ENCODE peak calls at places on chromosomes 7 and 10, in ten cellular contexts. A is A549; L is Panc1; D is memory B cell; U is activated CD4-positive, alpha-beta T cell treated with anti-CD3 and anti-CD28 coated beads for 36 hours; S is gastroesophageal sphincter; B is stimulated activated effector memory CD8-positive, alpha-beta T cell treated with anti-CD3 and anti-CD28 coated beads, Interleukin-12 subunit alpha, Interleukin-12 subunit beta, amount 100 ng/mL, for 72 hours; M is activated CD8-positive, alpha-beta memory T cell treated with anti-CD3 and anti-CD28 coated beads, Interleukin-2, amount 10 ng/mL, durations not matched to agents 7 days and 5 days; O is activated naive CD8-positive, alpha-beta T cell treated with anti-CD3 and anti-CD28 coated beads, Interleukin-2, amount 50 U/mL, for 24 hours; P is naive thymus-derived CD8-positive, alpha-beta T cell. N is an unnamed sample.

GRCh38 chr7:90270431-90271178 is 25.6 kb downstream of the CFAP69 start:
- ATAC-seq in A (no peak), S (no peak), B (no peak), M (no peak), L (no peak), D (no peak), O (no peak), P (no peak), U (no peak), N (no peak)

GRCh38 chr7:44329081-44329480 is 3.7 kb upstream of the CAMK2B start:
- ATAC-seq in B (no peak), A (no peak), O (no peak), U (no peak), S (no peak), D (no peak), M (no peak), L (no peak), P (no peak), N (no peak)

GRCh38 chr7:131026297-131027003 is 292.4 kb upstream of the KLF14 start:
- ATAC-seq in S (peak; percentile 47), P (no peak), D (peak; percentile 72), M (no peak), L (no peak), U (peak; percentile 48), O (peak; percentile 38), B (peak; percentile 46), A (no peak), N (peak; percentile 57)

GRCh38 chr10:5628366-5628765 is 38.0 kb downstream of the ASB13 start:
- ATAC-seq in D (no peak), M (no peak), P (no peak), B (no peak), S (peak; percentile 48), O (no peak), L (peak; percentile 47), U (no peak), A (no peak), N (no peak)

GRCh38 chr10:132478341-132479023 is 59.1 kb upstream of the INPP5A start:
- ATAC-seq in L (no peak), M (no peak), D (no peak), A (no peak), O (no peak), P (no peak), S (no peak), B (no peak), U (no peak), N (no peak)

GRCh38 chr7:2598175-2598823 is 33.5 kb upstream of the TTYH3 start:
- ATAC-seq in L (no peak), S (no peak), M (no peak), U (no peak), D (no peak), B (peak; percentile 11), A (no peak), O (no peak), P (no peak), N (no peak)

GRCh38 chr10:48253970-48254657 is 20.4 kb downstream of the FRMPD2 start:
- ATAC-seq in L (no peak), O (no peak), D (no peak), M (no peak), A (no peak), B (no peak), U (no peak), S (no peak), P (no peak), N (no peak)

GRCh38 chr7:158740013-158740656 is 35.5 kb upstream of the NCAPG2 start:
- ATAC-seq in A (peak; percentile 67), O (peak; percentile 39), M (peak; percentile 30), S (peak; percentile 65), D (no peak), P (no peak), B (no peak), U (no peak), L (no peak), N (peak; percentile 40)

GRCh38 chr10:119807960-119808697 is 64.5 kb downstream of the MCMBP start:
- ATAC-seq in U (peak; percentile 84), D (no peak), O (peak; percentile 52), P (no peak), A (no peak), S (no peak), M (peak; percentile 76), L (no peak), B (peak; percentile 98), N (peak; percentile 97)

GRCh38 chr7:25636871-25637283 is 408.6 kb upstream of the NPVF start:
- ATAC-seq in U (no peak), S (peak; percentile 18), A (no peak), D (no peak), M (no peak), O (no peak), B (peak; percentile 20), L (no peak), P (no peak), N (no peak)

GRCh38 chr7:6607651-6608051 is 7.8 kb upstream of the ZNF853 start:
- ATAC-seq in M (no peak), A (no peak), U (no peak), P (no peak), B (no peak), S (no peak), D (no peak), O (no peak), L (no peak), N (no peak)

GRCh38 chr7:28140964-28141363 is 39.6 kb downstream of the JAZF1 start:
- ATAC-seq in M (no peak), S (no peak), P (no peak), U (no peak), L (no peak), O (no peak), A (no peak), B (no peak), D (no peak), N (no peak)

GRCh38 chr10:4028838-4029583 is 244.0 kb upstream of the KLF6 start:
- ATAC-seq in S (no peak), A (no peak), P (no peak), M (no peak), O (no peak), L (no peak), B (no peak), U (no peak), D (no peak), N (no peak)

GRCh38 chr10:79984851-79985250 is 35.9 kb upstream of the SFTPD start:
- ATAC-seq in S (no peak), L (no peak), A (no peak), O (peak; percentile 92), P (no peak), D (no peak), M (peak; percentile 59), U (peak; percentile 87), B (peak; percentile 90), N (peak; percentile 88)

GRCh38 chr10:14585287-14586193 is 189.2 kb downstream of the FAM107B start:
- ATAC-seq in U (no peak), O (no peak), D (no peak), L (no peak), M (no peak), B (no peak), S (no peak), A (no peak), P (no peak), N (peak; percentile 2)

GRCh38 chr10:97543025-97543546 is 29.5 kb upstream of the ANKRD2 start:
- ATAC-seq in M (peak; percentile 74), U (peak; percentile 94), B (peak; percentile 91), L (peak; percentile 77), O (peak; percentile 85), A (peak; percentile 69), P (no peak), S (peak; percentile 87), D (no peak), N (peak; percentile 96)

GRCh38 chr7:150799741-150800575 is at the start of gene TMEM176B:
- ATAC-seq in D (no peak), L (no peak), S (peak; percentile 75), U (peak; percentile 19), M (peak; percentile 30), A (no peak), B (peak; percentile 42), O (peak; percentile 21), P (peak; percentile 61), N (peak; percentile 12)

GRCh38 chr10:62076872-62077271 is 175.4 kb downstream of the ARID5B start:
- ATAC-seq in D (no peak), A (peak; percentile 97), P (peak; percentile 66), O (peak; percentile 7), M (peak; percentile 62), B (peak; percentile 38), L (peak; percentile 94), U (peak; percentile 47), S (no peak), N (peak; percentile 18)

GRCh38 chr10:75957321-75957720 is 525.9 kb downstream of the LRMDA start:
- ATAC-seq in S (peak; percentile 24), D (no peak), O (no peak), B (no peak), M (no peak), P (no peak), L (no peak), A (no peak), U (no peak), N (no peak)

GRCh38 chr10:9096288-9096687 is 1041.8 kb downstream of the GATA3 start:
- ATAC-seq in L (no peak), S (no peak), D (no peak), B (no peak), U (peak; percentile 36), O (no peak), M (no peak), A (no peak), P (peak; percentile 89), N (peak; percentile 62)

GRCh38 chr10:101142533-101143353 is 11.6 kb downstream of the TLX1 start:
- ATAC-seq in A (no peak), U (no peak), P (peak; percentile 21), O (no peak), B (peak; percentile 1), D (no peak), M (peak; percentile 20), S (no peak), L (peak; percentile 13), N (peak; percentile 2)

N was measured in activated T-helper 17 cell treated with anti-CD3 and anti-CD28 coated beads, Interleukin-2, amount 50 U/mL, for 72 hours.